ENCODE peak calls at places on chromosomes 5 and 9, in nine cellular contexts. P, R, I, X, C, B, E, H and Y are unnamed samples.

GRCh38 chr9:134595014-134595413 is 46.6 kb upstream of the COL5A1 start:
- DNase-seq in P (no peak), R (no peak), I (no peak), X (no peak), C (no peak), B (no peak), E (no peak), H (no peak), Y (no peak)

GRCh38 chr5:1195916-1196315 is 5.5 kb upstream of the SLC6A19 start:
- DNase-seq in P (no peak), R (no peak), I (no peak), X (no peak), C (no peak), B (no peak), E (no peak), H (no peak), Y (no peak)

GRCh38 chr5:12320331-12320730 is 416.1 kb upstream of the CTNND2 start:
- DNase-seq in P (no peak), R (no peak), I (no peak), X (no peak), C (no peak), B (no peak), E (no peak), H (no peak), Y (no peak)

GRCh38 chr5:141799507-141800167 is 78.6 kb downstream of the PCDH1 start:
- DNase-seq in P (no peak), R (no peak), I (peak), X (no peak), C (no peak), B (no peak), E (no peak), H (no peak), Y (no peak)

GRCh38 chr9:35756275-35756742 is 2.2 kb upstream of the MSMP start:
- DNase-seq in P (no peak), R (peak), I (no peak), X (peak), C (no peak), B (no peak), E (no peak), H (no peak), Y (no peak)

GRCh38 chr9:137030528-137030927 is 1.4 kb downstream of the FUT7 start:
- DNase-seq in P (no peak), R (no peak), I (no peak), X (peak), C (no peak), B (no peak), E (no peak), H (no peak), Y (no peak)

GRCh38 chr9:115373000-115373709 is 255.2 kb upstream of the TNC start:
- DNase-seq in P (no peak), R (peak), I (peak), X (no peak), C (no peak), B (peak), E (no peak), H (no peak), Y (peak)

GRCh38 chr5:143714629-143715028 is 97.3 kb upstream of the HMHB1 start:
- DNase-seq in P (no peak), R (no peak), I (peak), X (peak), C (no peak), B (peak), E (no peak), H (no peak), Y (no peak)

GRCh38 chr5:120152472-120152871 is 311.6 kb upstream of the PRR16 start:
- DNase-seq in P (no peak), R (no peak), I (no peak), X (no peak), C (no peak), B (peak), E (no peak), H (no peak), Y (peak)

GRCh38 chr5:66744040-66744439 is 147.8 kb downstream of the MAST4 start:
- DNase-seq in P (no peak), R (peak), I (no peak), X (no peak), C (no peak), B (peak), E (no peak), H (no peak), Y (no peak)

GRCh38 chr5:67306997-67307580 is 110.5 kb upstream of the CD180 start:
- DNase-seq in P (no peak), R (no peak), I (no peak), X (no peak), C (no peak), B (peak), E (no peak), H (no peak), Y (no peak)

GRCh38 chr9:104836235-104836634 is 72.3 kb downstream of the NIPSNAP3B start:
- DNase-seq in P (no peak), R (no peak), I (no peak), X (no peak), C (no peak), B (no peak), E (no peak), H (no peak), Y (no peak)

GRCh38 chr5:179176571-179177230 is 116.5 kb downstream of the ZNF354C start:
- DNase-seq in P (no peak), R (no peak), I (no peak), X (no peak), C (no peak), B (no peak), E (no peak), H (no peak), Y (no peak)

GRCh38 chr5:159184858-159185381 is 24.4 kb downstream of the RNF145 start:
- DNase-seq in P (no peak), R (no peak), I (no peak), X (no peak), C (no peak), B (peak), E (no peak), H (no peak), Y (no peak)
- H3K27ac ChIP-seq in P (no peak), R (peak), I (no peak), X (peak), C (peak), B (peak), E (no peak), H (no peak), Y (peak)

DNA sequence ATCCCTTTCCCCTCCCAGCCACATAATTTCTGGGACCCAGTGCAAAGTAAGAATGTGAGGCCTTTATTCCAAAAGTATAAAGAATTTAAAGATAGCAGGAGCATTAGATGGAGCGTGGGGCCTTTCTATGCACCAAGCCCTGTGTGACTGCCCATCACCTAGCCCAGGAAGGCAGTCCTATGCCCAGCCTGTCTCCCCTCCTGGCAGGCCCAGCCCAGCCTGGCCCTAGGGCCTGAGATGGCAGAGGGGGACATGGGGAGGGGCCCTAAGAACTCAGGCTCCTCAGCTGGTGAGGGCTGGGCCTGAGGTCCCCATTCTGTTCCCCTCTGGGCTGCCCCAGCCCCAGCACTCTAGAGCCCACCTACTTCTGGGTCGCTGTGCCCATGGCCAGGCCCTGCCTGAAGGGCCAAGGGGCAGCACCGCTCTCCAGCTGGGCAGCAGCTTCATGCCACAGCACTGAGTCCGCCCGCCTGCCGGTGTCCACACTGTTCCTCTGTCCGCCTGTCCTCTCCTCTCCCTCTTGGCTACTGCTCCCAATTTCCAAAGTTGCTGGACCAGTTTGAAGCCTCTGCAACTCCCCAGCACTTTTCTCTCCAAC is 995 bp upstream of the SLC23A1 start:
- DNase-seq in P (no peak), R (no peak), I (no peak), X (peak), C (no peak), B (no peak), E (no peak), H (no peak), Y (no peak)
- H3K27ac ChIP-seq in P (no peak), R (no peak), I (no peak), X (no peak), C (no peak), B (no peak), E (no peak), H (peak), Y (no peak)

GRCh38 chr9:113564804-113565237 is 101.3 kb downstream of the RGS3 start:
- DNase-seq in P (no peak), R (peak), I (peak), X (peak), C (no peak), B (peak), E (no peak), H (no peak), Y (no peak)

GRCh38 chr9:113567361-113568080 is 104.0 kb downstream of the RGS3 start:
- DNase-seq in P (no peak), R (no peak), I (no peak), X (peak), C (peak), B (no peak), E (no peak), H (no peak), Y (no peak)

GRCh38 chr9:113568081-113568435 is 104.5 kb downstream of the RGS3 start:
- DNase-seq in P (no peak), R (no peak), I (no peak), X (no peak), C (no peak), B (no peak), E (no peak), H (no peak), Y (no peak)

GRCh38 chr9:113566712-113567071 is 103.2 kb downstream of the RGS3 start:
- DNase-seq in P (no peak), R (no peak), I (no peak), X (peak), C (peak), B (no peak), E (no peak), H (no peak), Y (no peak)

GRCh38 chr9:113566011-113566711 is 102.6 kb downstream of the RGS3 start:
- DNase-seq in P (no peak), R (no peak), I (no peak), X (peak), C (peak), B (no peak), E (no peak), H (no peak), Y (no peak)
- H3K27ac ChIP-seq in P (no peak), R (peak), I (peak), X (peak), C (no peak), B (peak), E (no peak), H (no peak), Y (peak)

DNA sequence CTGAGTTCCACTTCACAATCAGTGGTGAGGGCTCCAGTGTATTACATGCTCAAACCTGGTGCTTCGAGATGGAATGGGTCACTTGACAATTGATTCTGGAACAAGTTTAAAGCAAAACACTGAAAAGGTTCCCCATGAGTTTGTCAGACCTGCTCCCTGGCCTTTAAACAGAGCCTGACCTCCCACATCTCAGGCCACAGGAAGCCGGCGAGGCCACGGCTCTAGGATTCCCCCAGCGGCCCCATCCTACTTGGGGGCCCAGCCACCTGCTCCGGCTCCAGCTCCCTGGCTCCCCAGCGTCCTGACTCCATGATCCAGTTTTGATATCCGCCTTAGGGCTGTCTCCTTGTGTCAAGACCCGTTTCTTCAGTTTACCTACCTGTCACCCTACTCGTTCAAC is 62.0 kb downstream of the TTLL11 start:
- DNase-seq in P (no peak), R (no peak), I (no peak), X (no peak), C (no peak), B (no peak), E (no peak), H (no peak), Y (no peak)
- H3K27ac ChIP-seq in P (no peak), R (no peak), I (no peak), X (no peak), C (no peak), B (no peak), E (no peak), H (no peak), Y (no peak)

GRCh38 chr9:111966324-111966723 is 69.7 kb downstream of the UGCG start:
- DNase-seq in P (no peak), R (no peak), I (no peak), X (no peak), C (no peak), B (no peak), E (no peak), H (no peak), Y (no peak)

GRCh38 chr9:111969061-111969460 is 72.4 kb downstream of the UGCG start:
- DNase-seq in P (no peak), R (no peak), I (no peak), X (no peak), C (no peak), B (no peak), E (no peak), H (no peak), Y (no peak)

GRCh38 chr9:111965566-111966019 is 69.0 kb downstream of the UGCG start:
- DNase-seq in P (no peak), R (peak), I (peak), X (no peak), C (no peak), B (peak), E (no peak), H (no peak), Y (peak)

GRCh38 chr9:111967621-111968020 is 71.0 kb downstream of the UGCG start:
- DNase-seq in P (no peak), R (no peak), I (no peak), X (no peak), C (no peak), B (no peak), E (no peak), H (no peak), Y (no peak)

GRCh38 chr9:111966851-111967250 is 70.2 kb downstream of the UGCG start:
- DNase-seq in P (no peak), R (peak), I (no peak), X (no peak), C (no peak), B (no peak), E (no peak), H (no peak), Y (no peak)
- H3K27ac ChIP-seq in P (no peak), R (peak), I (no peak), X (no peak), C (no peak), B (no peak), E (no peak), H (no peak), Y (no peak)

GRCh38 chr9:73154271-73154670 is 2.6 kb downstream of the ANXA1 start:
- DNase-seq in P (no peak), R (no peak), I (no peak), X (no peak), C (no peak), B (no peak), E (no peak), H (no peak), Y (no peak)

GRCh38 chr9:73153793-73154227 is 2.1 kb downstream of the ANXA1 start:
- DNase-seq in P (no peak), R (no peak), I (peak), X (no peak), C (no peak), B (peak), E (no peak), H (no peak), Y (no peak)

GRCh38 chr9:73151653-73152382 is at the start of gene ANXA1:
- DNase-seq in P (no peak), R (peak), I (peak), X (no peak), C (no peak), B (peak), E (no peak), H (peak), Y (peak)

GRCh38 chr9:73152953-73153352 is 1.3 kb downstream of the ANXA1 start:
- DNase-seq in P (no peak), R (no peak), I (no peak), X (no peak), C (no peak), B (no peak), E (no peak), H (no peak), Y (no peak)

DNA sequence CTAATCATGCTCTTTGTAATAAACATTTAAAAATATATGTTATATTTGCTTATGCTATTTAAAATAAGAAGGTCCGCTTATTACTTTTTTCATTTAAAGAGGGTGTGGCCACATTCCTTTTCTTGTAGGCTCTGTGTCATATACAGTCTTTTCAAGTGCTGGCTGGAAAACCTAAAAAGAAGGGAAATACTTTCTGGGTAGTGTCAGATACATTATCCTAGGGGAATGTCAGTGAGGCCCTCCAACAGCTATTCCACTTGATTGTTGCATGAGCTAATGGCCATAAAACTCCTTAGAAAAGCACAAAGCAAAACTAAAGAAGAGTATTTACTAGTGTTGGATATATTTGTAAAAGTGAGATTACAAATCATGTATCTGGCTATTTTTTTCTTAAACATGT is 780 bp downstream of the ANXA1 start:
- DNase-seq in P (no peak), R (peak), I (no peak), X (no peak), C (no peak), B (peak), E (no peak), H (no peak), Y (no peak)
- H3K27ac ChIP-seq in P (peak), R (peak), I (peak), X (peak), C (peak), B (peak), E (peak), H (peak), Y (peak)

DNA sequence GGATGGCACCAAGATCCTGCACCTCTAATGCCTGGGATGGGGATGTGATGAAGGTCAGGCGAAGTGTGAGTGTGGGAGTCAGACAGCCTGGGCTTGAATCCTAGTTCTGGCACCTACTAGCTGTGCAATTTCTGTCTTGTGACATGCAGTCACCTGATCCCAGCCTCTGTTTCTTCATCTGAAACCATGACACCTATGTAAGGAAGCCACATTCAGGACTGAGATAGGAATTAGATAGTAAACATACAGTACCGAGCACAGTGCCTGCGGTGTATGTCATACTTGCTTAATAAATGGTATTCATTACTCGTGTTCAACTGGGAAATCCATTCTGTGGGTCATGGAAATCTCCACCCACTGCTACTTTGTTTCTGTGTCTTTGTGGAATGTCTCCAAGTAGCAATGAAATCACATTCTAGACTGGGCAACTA is 140.6 kb upstream of the STC2 start:
- DNase-seq in P (no peak), R (no peak), I (peak), X (no peak), C (no peak), B (peak), E (no peak), H (no peak), Y (no peak)
- H3K27ac ChIP-seq in P (no peak), R (no peak), I (no peak), X (no peak), C (no peak), B (no peak), E (no peak), H (no peak), Y (peak)

GRCh38 chr5:37840036-37840909 is at the start of gene GDNF:
- DNase-seq in P (no peak), R (peak), I (no peak), X (peak), C (no peak), B (peak), E (no peak), H (no peak), Y (no peak)
- H3K27ac ChIP-seq in P (no peak), R (no peak), I (no peak), X (no peak), C (peak), B (peak), E (no peak), H (no peak), Y (no peak)

DNA sequence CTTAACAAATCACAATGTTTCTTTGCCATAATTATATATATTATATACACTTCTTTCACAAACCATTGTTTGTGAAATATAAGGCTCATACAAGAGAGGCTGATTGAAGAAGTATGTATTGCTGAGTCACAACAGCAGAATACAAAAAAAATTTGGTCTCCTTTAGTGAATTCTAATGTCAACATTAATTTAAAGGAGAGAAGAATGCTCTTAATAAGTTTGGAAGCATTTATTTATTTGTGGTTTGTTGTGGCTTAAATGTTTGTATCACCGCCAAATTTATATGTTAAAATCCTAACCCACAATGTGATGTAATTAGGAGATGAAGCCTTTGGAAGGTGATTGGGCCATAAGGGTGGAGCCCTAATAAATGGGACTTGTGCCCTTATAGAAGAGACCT is 126.8 kb downstream of the ST8SIA4 start:
- DNase-seq in P (no peak), R (no peak), I (no peak), X (no peak), C (no peak), B (peak), E (no peak), H (no peak), Y (no peak)
- H3K27ac ChIP-seq in P (no peak), R (no peak), I (no peak), X (no peak), C (no peak), B (no peak), E (no peak), H (no peak), Y (peak)